ENCODE peak calls at places on chromosome 11, in six cellular contexts. H is stomach; M is HT1080; D is T-helper 1 cell; J is stimulated activated CD8-positive, alpha-beta memory T cell treated with anti-CD3 and anti-CD28 coated beads, Interleukin-7, amount 100 ng/mL, for 1 hour; U is AG20443. S is an unnamed sample.

GRCh38 chr11:15660496-15660895 is 545.8 kb downstream of the INSC start:
- DNase-seq in H (no peak), M (no peak), D (no peak), J (no peak), U (no peak), S (no peak)

GRCh38 chr11:67504950-67505561 is at the start of gene PITPNM1:
- DNase-seq in H (peak), M (no peak), D (peak), J (peak), U (peak), S (peak)

GRCh38 chr11:35272391-35272821 is 133.4 kb downstream of the CD44 start:
- DNase-seq in H (no peak), M (no peak), D (peak), J (no peak), U (no peak), S (no peak)

GRCh38 chr11:69609351-69609750 is 31.6 kb upstream of the CCND1 start:
- DNase-seq in H (no peak), M (peak), D (no peak), J (no peak), U (no peak), S (no peak)

GRCh38 chr11:6654281-6655019 is 1.2 kb downstream of the DCHS1 start:
- DNase-seq in H (no peak), M (no peak), D (no peak), J (no peak), U (no peak), S (no peak)

GRCh38 chr11:87137711-87138110 is 100.0 kb downstream of the TMEM135 start:
- DNase-seq in H (no peak), M (no peak), D (no peak), J (no peak), U (no peak), S (no peak)

GRCh38 chr11:123055132-123055924 is 6.6 kb downstream of the HSPA8 start:
- DNase-seq in H (no peak), M (peak), D (no peak), J (no peak), U (no peak), S (no peak)

GRCh38 chr11:119153049-119153818 is 4.4 kb downstream of the ABCG4 start:
- DNase-seq in H (no peak), M (no peak), D (no peak), J (no peak), U (no peak), S (no peak)

GRCh38 chr11:1354125-1354938 is 35.4 kb upstream of the BRSK2 start:
- DNase-seq in H (no peak), M (no peak), D (no peak), J (no peak), U (no peak), S (no peak)

GRCh38 chr11:70067036-70067435 is 11.1 kb upstream of the ANO1 start:
- DNase-seq in H (no peak), M (no peak), D (no peak), J (no peak), U (no peak), S (no peak)

GRCh38 chr11:126186708-126187481 is 24.6 kb downstream of the RPUSD4 start:
- DNase-seq in H (no peak), M (no peak), D (no peak), J (no peak), U (peak), S (peak)

GRCh38 chr11:57387284-57388030 is 3.0 kb downstream of the PRG2 start:
- DNase-seq in H (no peak), M (peak), D (no peak), J (no peak), U (no peak), S (no peak)

GRCh38 chr11:16786131-16786530 is 47.7 kb downstream of the C11orf58 start:
- DNase-seq in H (no peak), M (no peak), D (no peak), J (no peak), U (no peak), S (no peak)

GRCh38 chr11:76251576-76251975 is 45.3 kb upstream of the WNT11 start:
- DNase-seq in H (no peak), M (no peak), D (no peak), J (no peak), U (no peak), S (no peak)

GRCh38 chr11:17479284-17480214 is 2.9 kb upstream of the ABCC8 start:
- DNase-seq in H (peak), M (peak), D (no peak), J (no peak), U (peak), S (peak)

GRCh38 chr11:27718853-27719574 is 18.8 kb upstream of the BDNF start:
- DNase-seq in H (no peak), M (peak), D (no peak), J (no peak), U (peak), S (peak)

GRCh38 chr11:70887428-70887827 is 364.9 kb downstream of the SHANK2 start:
- DNase-seq in H (no peak), M (no peak), D (no peak), J (no peak), U (no peak), S (no peak)

GRCh38 chr11:33775832-33776231 is 1.5 kb upstream of the FBXO3 start:
- DNase-seq in H (no peak), M (no peak), D (no peak), J (no peak), U (no peak), S (no peak)

GRCh38 chr11:13114566-13115465 is 105.7 kb downstream of the RASSF10 start:
- DNase-seq in H (peak), M (no peak), D (no peak), J (no peak), U (peak), S (no peak)

GRCh38 chr11:106468091-106468490 is 390.6 kb downstream of the AASDHPPT start:
- DNase-seq in H (no peak), M (peak), D (no peak), J (no peak), U (no peak), S (no peak)

GRCh38 chr11:126318642-126319373 is 14.9 kb downstream of the DCPS start:
- DNase-seq in H (no peak), M (peak), D (no peak), J (no peak), U (peak), S (peak)

GRCh38 chr11:111331711-111332479 is 33.5 kb downstream of the POU2AF3 start:
- DNase-seq in H (no peak), M (peak), D (no peak), J (no peak), U (no peak), S (peak)